ENCODE peak calls at places on chromosomes 12 and 14, in eight cellular contexts. One of them, this sample, is unnamed.

GRCh38 chr14:55508676-55509075 is 68.3 kb upstream of the TBPL2 start:
- DNase-seq in left lung: no peak
- DNase-seq in right lobe of liver: no peak
- DNase-seq in small intestine: no peak
- DNase-seq in fibroblast of lung: no peak
- DNase-seq in spleen: no peak
- DNase-seq in cardiac muscle cell: no peak
- DNase-seq in ovary: no peak
- DNase-seq in this sample: no peak

GRCh38 chr12:78703820-78704525 is 160.6 kb upstream of the SYT1 start:
- DNase-seq in left lung: no peak
- DNase-seq in right lobe of liver: no peak
- DNase-seq in small intestine: no peak
- DNase-seq in fibroblast of lung: peak; percentile 96
- DNase-seq in spleen: no peak
- DNase-seq in cardiac muscle cell: peak; percentile 58
- DNase-seq in ovary: no peak
- DNase-seq in this sample: no peak

GRCh38 chr12:45575417-45575816 is 154.1 kb upstream of the ARID2 start:
- DNase-seq in left lung: no peak
- DNase-seq in right lobe of liver: no peak
- DNase-seq in small intestine: no peak
- DNase-seq in fibroblast of lung: no peak
- DNase-seq in spleen: no peak
- DNase-seq in cardiac muscle cell: no peak
- DNase-seq in ovary: no peak
- DNase-seq in this sample: no peak

GRCh38 chr12:58894040-58894439 is 26.3 kb downstream of the LRIG3 start:
- DNase-seq in left lung: no peak
- DNase-seq in right lobe of liver: no peak
- DNase-seq in small intestine: no peak
- DNase-seq in fibroblast of lung: no peak
- DNase-seq in spleen: no peak
- DNase-seq in cardiac muscle cell: no peak
- DNase-seq in ovary: no peak
- DNase-seq in this sample: no peak

GRCh38 chr12:89970646-89971192 is 262.1 kb upstream of the ATP2B1 start:
- DNase-seq in left lung: no peak
- DNase-seq in right lobe of liver: no peak
- DNase-seq in small intestine: no peak
- DNase-seq in fibroblast of lung: no peak
- DNase-seq in spleen: no peak
- DNase-seq in cardiac muscle cell: no peak
- DNase-seq in ovary: no peak
- DNase-seq in this sample: no peak

GRCh38 chr12:97396989-97397388 is 65.6 kb upstream of the RMST start:
- DNase-seq in left lung: no peak
- DNase-seq in right lobe of liver: no peak
- DNase-seq in small intestine: no peak
- DNase-seq in fibroblast of lung: no peak
- DNase-seq in spleen: no peak
- DNase-seq in cardiac muscle cell: no peak
- DNase-seq in ovary: no peak
- DNase-seq in this sample: no peak

GRCh38 chr12:26360062-26360461 is 164.7 kb downstream of the SSPN start:
- DNase-seq in left lung: no peak
- DNase-seq in right lobe of liver: no peak
- DNase-seq in small intestine: no peak
- DNase-seq in fibroblast of lung: no peak
- DNase-seq in spleen: no peak
- DNase-seq in cardiac muscle cell: no peak
- DNase-seq in ovary: no peak
- DNase-seq in this sample: no peak

GRCh38 chr12:129067482-129067881 is 214.2 kb downstream of the GLT1D1 start:
- DNase-seq in left lung: no peak
- DNase-seq in right lobe of liver: no peak
- DNase-seq in small intestine: peak; percentile 10
- DNase-seq in fibroblast of lung: peak; percentile 21
- DNase-seq in spleen: no peak
- DNase-seq in cardiac muscle cell: no peak
- DNase-seq in ovary: no peak
- DNase-seq in this sample: no peak

GRCh38 chr12:128820723-128821432 is 2.9 kb downstream of the SLC15A4 start:
- DNase-seq in left lung: no peak
- DNase-seq in right lobe of liver: peak; percentile 70
- DNase-seq in small intestine: no peak
- DNase-seq in fibroblast of lung: no peak
- DNase-seq in spleen: peak; percentile 90
- DNase-seq in cardiac muscle cell: no peak
- DNase-seq in ovary: no peak
- DNase-seq in this sample: no peak

GRCh38 chr12:14803830-14804160 is 325 bp downstream of the C12orf60 start:
- DNase-seq in left lung: no peak
- DNase-seq in right lobe of liver: no peak
- DNase-seq in small intestine: no peak
- DNase-seq in fibroblast of lung: no peak
- DNase-seq in spleen: no peak
- DNase-seq in cardiac muscle cell: no peak
- DNase-seq in ovary: no peak
- DNase-seq in this sample: no peak

GRCh38 chr12:28172434-28173030 is 17.7 kb upstream of the CCDC91 start:
- DNase-seq in left lung: no peak
- DNase-seq in right lobe of liver: no peak
- DNase-seq in small intestine: peak; percentile 42
- DNase-seq in fibroblast of lung: peak; percentile 58
- DNase-seq in spleen: no peak
- DNase-seq in cardiac muscle cell: peak; percentile 80
- DNase-seq in ovary: no peak
- DNase-seq in this sample: peak; percentile 20

GRCh38 chr12:2348477-2348852 is 295.7 kb downstream of the CACNA1C start:
- DNase-seq in left lung: no peak
- DNase-seq in right lobe of liver: no peak
- DNase-seq in small intestine: no peak
- DNase-seq in fibroblast of lung: no peak
- DNase-seq in spleen: no peak
- DNase-seq in cardiac muscle cell: no peak
- DNase-seq in ovary: no peak
- DNase-seq in this sample: no peak

GRCh38 chr14:64720190-64720589 is 16.0 kb downstream of the PLEKHG3 start:
- DNase-seq in left lung: no peak
- DNase-seq in right lobe of liver: peak; percentile 66
- DNase-seq in small intestine: peak; percentile 97
- DNase-seq in fibroblast of lung: peak; percentile 94
- DNase-seq in spleen: no peak
- DNase-seq in cardiac muscle cell: no peak
- DNase-seq in ovary: no peak
- DNase-seq in this sample: peak; percentile 64

GRCh38 chr14:103108749-103109207 is 14.3 kb downstream of the EXOC3L4 start:
- DNase-seq in left lung: no peak
- DNase-seq in right lobe of liver: no peak
- DNase-seq in small intestine: no peak
- DNase-seq in fibroblast of lung: peak; percentile 38
- DNase-seq in spleen: no peak
- DNase-seq in cardiac muscle cell: peak; percentile 45
- DNase-seq in ovary: no peak
- DNase-seq in this sample: no peak

GRCh38 chr14:31935406-31935805 is 141.7 kb upstream of the ARHGAP5 start:
- DNase-seq in left lung: no peak
- DNase-seq in right lobe of liver: no peak
- DNase-seq in small intestine: peak; percentile 76
- DNase-seq in fibroblast of lung: no peak
- DNase-seq in spleen: no peak
- DNase-seq in cardiac muscle cell: peak; percentile 16
- DNase-seq in ovary: no peak
- DNase-seq in this sample: no peak

GRCh38 chr12:13173012-13173441 is 23.5 kb upstream of the EMP1 start:
- DNase-seq in left lung: no peak
- DNase-seq in right lobe of liver: no peak
- DNase-seq in small intestine: no peak
- DNase-seq in fibroblast of lung: peak; percentile 78
- DNase-seq in spleen: no peak
- DNase-seq in cardiac muscle cell: peak; percentile 68
- DNase-seq in ovary: no peak
- DNase-seq in this sample: no peak

GRCh38 chr14:59679872-59680271 is 103.3 kb upstream of the CCDC175 start:
- DNase-seq in left lung: no peak
- DNase-seq in right lobe of liver: no peak
- DNase-seq in small intestine: no peak
- DNase-seq in fibroblast of lung: peak; percentile 3
- DNase-seq in spleen: no peak
- DNase-seq in cardiac muscle cell: no peak
- DNase-seq in ovary: no peak
- DNase-seq in this sample: no peak

GRCh38 chr12:93061414-93062099 is 132.5 kb upstream of the EEA1 start:
- DNase-seq in left lung: no peak
- DNase-seq in right lobe of liver: no peak
- DNase-seq in small intestine: no peak
- DNase-seq in fibroblast of lung: no peak
- DNase-seq in spleen: no peak
- DNase-seq in cardiac muscle cell: no peak
- DNase-seq in ovary: peak; percentile 62
- DNase-seq in this sample: no peak

GRCh38 chr12:112148031-112148513 is 22.7 kb downstream of the TRAFD1 start:
- DNase-seq in left lung: no peak
- DNase-seq in right lobe of liver: no peak
- DNase-seq in small intestine: no peak
- DNase-seq in fibroblast of lung: peak; percentile 79
- DNase-seq in spleen: no peak
- DNase-seq in cardiac muscle cell: peak; percentile 86
- DNase-seq in ovary: no peak
- DNase-seq in this sample: no peak

GRCh38 chr12:1838223-1838993 is 18.0 kb downstream of the LRTM2 start:
- DNase-seq in left lung: peak; percentile 45
- DNase-seq in right lobe of liver: peak; percentile 35
- DNase-seq in small intestine: no peak
- DNase-seq in fibroblast of lung: peak; percentile 16
- DNase-seq in spleen: peak; percentile 59
- DNase-seq in cardiac muscle cell: no peak
- DNase-seq in ovary: peak; percentile 7
- DNase-seq in this sample: peak; percentile 42

GRCh38 chr14:99670361-99671229 is 13.5 kb upstream of the CYP46A1 start:
- DNase-seq in left lung: no peak
- DNase-seq in right lobe of liver: no peak
- DNase-seq in small intestine: no peak
- DNase-seq in fibroblast of lung: peak; percentile 70
- DNase-seq in spleen: no peak
- DNase-seq in cardiac muscle cell: no peak
- DNase-seq in ovary: no peak
- DNase-seq in this sample: no peak

GRCh38 chr12:47698055-47698454 is 7.8 kb downstream of the RPAP3 start:
- DNase-seq in left lung: no peak
- DNase-seq in right lobe of liver: no peak
- DNase-seq in small intestine: no peak
- DNase-seq in fibroblast of lung: no peak
- DNase-seq in spleen: no peak
- DNase-seq in cardiac muscle cell: no peak
- DNase-seq in ovary: no peak
- DNase-seq in this sample: no peak

GRCh38 chr12:38892090-38892786 is 13.2 kb downstream of the CPNE8 start:
- DNase-seq in left lung: no peak
- DNase-seq in right lobe of liver: no peak
- DNase-seq in small intestine: peak; percentile 37
- DNase-seq in fibroblast of lung: peak; percentile 52
- DNase-seq in spleen: no peak
- DNase-seq in cardiac muscle cell: peak; percentile 22
- DNase-seq in ovary: no peak
- DNase-seq in this sample: no peak

GRCh38 chr14:91996951-91997371 is 42.9 kb downstream of the TRIP11 start:
- DNase-seq in left lung: no peak
- DNase-seq in right lobe of liver: no peak
- DNase-seq in small intestine: peak; percentile 91
- DNase-seq in fibroblast of lung: peak; percentile 87
- DNase-seq in spleen: no peak
- DNase-seq in cardiac muscle cell: peak; percentile 72
- DNase-seq in ovary: no peak
- DNase-seq in this sample: no peak

GRCh38 chr12:77273898-77274297 is 208.5 kb upstream of the E2F7 start:
- DNase-seq in left lung: no peak
- DNase-seq in right lobe of liver: no peak
- DNase-seq in small intestine: no peak
- DNase-seq in fibroblast of lung: no peak
- DNase-seq in spleen: no peak
- DNase-seq in cardiac muscle cell: no peak
- DNase-seq in ovary: no peak
- DNase-seq in this sample: no peak

GRCh38 chr12:57047981-57048380 is 1.9 kb downstream of the MYO1A start:
- DNase-seq in left lung: no peak
- DNase-seq in right lobe of liver: no peak
- DNase-seq in small intestine: no peak
- DNase-seq in fibroblast of lung: peak; percentile 40
- DNase-seq in spleen: no peak
- DNase-seq in cardiac muscle cell: no peak
- DNase-seq in ovary: no peak
- DNase-seq in this sample: no peak
- H3K9me3 ChIP-seq in left lung: no peaks in the 10 kb centered on the region
- H3K9me3 ChIP-seq in right lobe of liver: no peaks in the 10 kb centered on the region
- H3K9me3 ChIP-seq in small intestine: no peaks in the 10 kb centered on the region
- H3K9me3 ChIP-seq in fibroblast of lung: no peaks in the 10 kb centered on the region
- H3K9me3 ChIP-seq in spleen: no peaks in the 10 kb centered on the region
- H3K9me3 ChIP-seq in cardiac muscle cell: no peaks in the 10 kb centered on the region
- H3K9me3 ChIP-seq in ovary: no peaks in the 10 kb centered on the region
- H3K9me3 ChIP-seq in this sample: no peaks in the 10 kb centered on the region

GRCh38 chr14:74920281-74920680 is 2.8 kb downstream of the RPS6KL1 start:
- DNase-seq in left lung: peak; percentile 24
- DNase-seq in right lobe of liver: no peak
- DNase-seq in small intestine: no peak
- DNase-seq in fibroblast of lung: no peak
- DNase-seq in spleen: no peak
- DNase-seq in cardiac muscle cell: no peak
- DNase-seq in ovary: no peak
- DNase-seq in this sample: no peak
- H3K4me1 ChIP-seq in left lung: peaks cover 13% of the 10 kb centered on the region
- H3K4me1 ChIP-seq in right lobe of liver: peaks cover 3% of the 10 kb centered on the region
- H3K4me1 ChIP-seq in small intestine: no peaks in the 10 kb centered on the region
- H3K4me1 ChIP-seq in fibroblast of lung: peaks cover 4% of the 10 kb centered on the region
- H3K4me1 ChIP-seq in spleen: peaks cover 31% of the 10 kb centered on the region
- H3K4me1 ChIP-seq in cardiac muscle cell: peaks cover 17% of the 10 kb centered on the region
- H3K4me1 ChIP-seq in ovary: peaks cover 4% of the 10 kb centered on the region
- H3K4me1 ChIP-seq in this sample: no peaks in the 10 kb centered on the region

GRCh38 chr12:123115409-123116111 is 35.3 kb downstream of the PITPNM2 start:
- DNase-seq in left lung: no peak
- DNase-seq in right lobe of liver: no peak
- DNase-seq in small intestine: no peak
- DNase-seq in fibroblast of lung: peak; percentile 97
- DNase-seq in spleen: no peak
- DNase-seq in cardiac muscle cell: peak; percentile 97
- DNase-seq in ovary: peak; percentile 76
- DNase-seq in this sample: no peak
- H3K27ac ChIP-seq in left lung: peak overlapping the region; percentile 39
- H3K27ac ChIP-seq in right lobe of liver: peak overlapping the region; percentile 13
- H3K27ac ChIP-seq in small intestine: peak overlapping the region; percentile 60
- H3K27ac ChIP-seq in fibroblast of lung: peak overlapping the region; percentile 51
- H3K27ac ChIP-seq in spleen: peak overlapping the region; percentile 21
- H3K27ac ChIP-seq in cardiac muscle cell: no peak overlapping the region
- H3K27ac ChIP-seq in ovary: peak overlapping the region; percentile 53
- H3K27ac ChIP-seq in this sample: no peak overlapping the region

DNA sequence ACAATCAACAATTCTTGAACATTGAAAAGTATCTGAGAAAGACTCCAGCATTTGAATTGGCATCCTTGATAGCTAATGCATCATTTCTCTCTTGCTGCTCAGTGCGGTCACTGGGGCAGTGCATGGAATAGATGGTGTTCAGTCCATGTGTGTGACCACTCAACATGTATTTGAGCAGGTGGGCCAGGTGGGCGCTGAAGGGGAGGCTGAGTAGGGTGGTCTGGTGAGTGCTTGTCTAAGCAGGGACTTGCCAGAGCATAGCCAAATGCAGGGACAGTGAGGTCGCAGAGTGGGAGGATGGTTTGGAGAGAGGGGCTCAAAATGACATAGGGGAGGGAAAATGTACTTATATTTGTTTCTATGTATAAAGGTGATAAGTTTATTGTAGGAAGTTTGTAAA is 409.0 kb downstream of the TMEM121 start:
- DNase-seq in left lung: no peak
- DNase-seq in right lobe of liver: peak; percentile 9
- DNase-seq in small intestine: no peak
- DNase-seq in fibroblast of lung: no peak
- DNase-seq in spleen: no peak
- DNase-seq in cardiac muscle cell: no peak
- DNase-seq in ovary: no peak
- DNase-seq in this sample: no peak
- H3K9me3 ChIP-seq in left lung: no peaks in the 10 kb centered on the region
- H3K9me3 ChIP-seq in right lobe of liver: no peaks in the 10 kb centered on the region
- H3K9me3 ChIP-seq in small intestine: no peaks in the 10 kb centered on the region
- H3K9me3 ChIP-seq in fibroblast of lung: no peaks in the 10 kb centered on the region
- H3K9me3 ChIP-seq in spleen: peaks cover 40% of the 10 kb centered on the region
- H3K9me3 ChIP-seq in cardiac muscle cell: no peaks in the 10 kb centered on the region
- H3K9me3 ChIP-seq in ovary: no peaks in the 10 kb centered on the region
- H3K9me3 ChIP-seq in this sample: no peaks in the 10 kb centered on the region

This sample was measured in pancreas.